ENCODE peak calls at places on chromosomes 5 and 9, in four cellular contexts. S, G, A and U are unnamed samples. For H3K36me3 and H3K4me1, the result is how much of the 10 kb centered on the place peaks cover.

GRCh38 chr5:152113401-152113800 is 188.8 kb upstream of the GLRA1 start:
- DNase-seq in S (no peak), G (no peak), A (no peak), U (no peak)

GRCh38 chr5:78813286-78813685 is 164.7 kb upstream of the LHFPL2 start:
- DNase-seq in S (no peak), G (no peak), A (no peak), U (no peak)

GRCh38 chr5:76273491-76273890 is 129.6 kb upstream of the IQGAP2 start:
- DNase-seq in S (no peak), G (no peak), A (no peak), U (no peak)

GRCh38 chr9:971901-972511 is 4.4 kb upstream of the DMRT3 start:
- DNase-seq in S (no peak), G (peak), A (peak), U (no peak)

GRCh38 chr5:31324832-31325231 is 131.3 kb downstream of the CDH6 start:
- DNase-seq in S (no peak), G (no peak), A (no peak), U (no peak)

GRCh38 chr9:81584099-81584498 is 105.2 kb downstream of the TLE1 start:
- DNase-seq in S (no peak), G (no peak), A (no peak), U (no peak)

GRCh38 chr5:62649476-62650113 is 71.0 kb downstream of the LRRC70 start:
- DNase-seq in S (no peak), G (no peak), A (no peak), U (no peak)

GRCh38 chr5:36373527-36374086 is 71.9 kb upstream of the RANBP3L start:
- DNase-seq in S (peak), G (peak), A (no peak), U (peak)

GRCh38 chr9:134188421-134189166 is 24.2 kb upstream of the RNU6ATAC start:
- DNase-seq in S (peak), G (peak), A (no peak), U (peak)

GRCh38 chr9:119811030-119811429 is 441.8 kb upstream of the BRINP1 start:
- DNase-seq in S (no peak), G (no peak), A (no peak), U (no peak)

GRCh38 chr9:121727295-121728028 is 76.0 kb downstream of the DAB2IP start:
- DNase-seq in S (no peak), G (no peak), A (no peak), U (peak)

GRCh38 chr9:129640086-129640870 is 1.7 kb downstream of the ASB6 start:
- DNase-seq in S (no peak), G (no peak), A (no peak), U (no peak)

GRCh38 chr9:123380852-123381705 is 25.1 kb downstream of the CRB2 start:
- DNase-seq in S (no peak), G (no peak), A (no peak), U (no peak)

GRCh38 chr5:7422262-7422661 is 26.3 kb downstream of the ADCY2 start:
- DNase-seq in S (no peak), G (no peak), A (no peak), U (no peak)

GRCh38 chr5:168047043-168047668 is 244.3 kb upstream of the WWC1 start:
- DNase-seq in S (no peak), G (no peak), A (peak), U (peak)

GRCh38 chr5:61790678-61791077 is 458.6 kb downstream of the ZSWIM6 start:
- DNase-seq in S (no peak), G (no peak), A (no peak), U (no peak)

GRCh38 chr5:56481147-56481997 is 248.2 kb upstream of the ANKRD55 start:
- DNase-seq in S (peak), G (no peak), A (no peak), U (peak)

GRCh38 chr5:23223846-23224245 is 283.6 kb upstream of the PRDM9 start:
- DNase-seq in S (no peak), G (no peak), A (no peak), U (no peak)

GRCh38 chr9:115593587-115594091 is 475.7 kb upstream of the TNC start:
- DNase-seq in S (no peak), G (no peak), A (peak), U (no peak)

GRCh38 chr9:115328228-115328627 is 210.3 kb upstream of the TNC start:
- DNase-seq in S (no peak), G (no peak), A (peak), U (peak)

GRCh38 chr9:114098660-114099522 is at the start of gene KIF12:
- DNase-seq in S (peak), G (peak), A (peak), U (no peak)

GRCh38 chr5:65329266-65329665 is 152.5 kb downstream of the ADAMTS6 start:
- DNase-seq in S (no peak), G (no peak), A (no peak), U (no peak)

GRCh38 chr5:94471496-94471895 is 146.9 kb downstream of the KIAA0825 start:
- DNase-seq in S (no peak), G (no peak), A (no peak), U (no peak)

GRCh38 chr5:172919525-172920446 is 39.4 kb upstream of the RPL26L1 start:
- DNase-seq in S (no peak), G (no peak), A (no peak), U (peak)

GRCh38 chr9:83707518-83707767 is 315 bp downstream of the UBQLN1 start:
- DNase-seq in S (no peak), G (peak), A (no peak), U (no peak)

GRCh38 chr5:167049043-167049663 is 1242.3 kb upstream of the WWC1 start:
- DNase-seq in S (no peak), G (no peak), A (peak), U (no peak)

GRCh38 chr5:139422307-139422893 is 16.9 kb downstream of the DNAJC18 start:
- DNase-seq in S (no peak), G (peak), A (peak), U (no peak)

GRCh38 chr9:21965401-21965951 is 28.7 kb downstream of the CDKN2A start:
- DNase-seq in S (peak), G (peak), A (peak), U (peak)

GRCh38 chr5:419970-420369 is 23.0 kb upstream of the EXOC3 start:
- DNase-seq in S (peak), G (no peak), A (no peak), U (peak)

GRCh38 chr5:56625577-56625976 is 189.8 kb upstream of the MAP3K1 start:
- DNase-seq in S (no peak), G (no peak), A (no peak), U (no peak)

GRCh38 chr9:87609002-87609401 is 111.3 kb downstream of the DAPK1 start:
- DNase-seq in S (no peak), G (no peak), A (no peak), U (no peak)

GRCh38 chr9:107292811-107293554 is 9.9 kb downstream of the RAD23B start:
- DNase-seq in S (no peak), G (no peak), A (no peak), U (no peak)

DNA sequence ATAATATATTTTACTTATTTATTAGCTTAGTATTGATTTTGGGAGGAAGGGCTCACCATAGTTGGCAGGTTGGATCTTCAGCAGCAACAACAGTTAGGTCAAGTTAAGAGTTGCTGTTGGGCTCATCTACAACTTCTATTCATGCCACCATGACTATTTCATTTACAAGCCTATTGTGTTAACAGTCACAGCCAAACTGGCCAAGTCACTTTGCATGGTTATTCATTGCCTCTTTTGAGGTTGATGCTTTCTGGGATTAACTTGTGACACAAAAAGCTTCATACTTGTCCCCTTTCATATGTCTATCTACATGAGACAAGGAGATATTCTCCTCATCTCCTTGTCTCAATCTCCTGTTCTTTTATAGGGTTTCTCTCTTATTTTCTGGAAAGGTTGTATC is 98.3 kb downstream of the WDR70 start:
- DNase-seq in S (no peak), G (no peak), A (no peak), U (no peak)
- H3K36me3 ChIP-seq in S (under half), G (under half), A (under half), U (under half)

DNA sequence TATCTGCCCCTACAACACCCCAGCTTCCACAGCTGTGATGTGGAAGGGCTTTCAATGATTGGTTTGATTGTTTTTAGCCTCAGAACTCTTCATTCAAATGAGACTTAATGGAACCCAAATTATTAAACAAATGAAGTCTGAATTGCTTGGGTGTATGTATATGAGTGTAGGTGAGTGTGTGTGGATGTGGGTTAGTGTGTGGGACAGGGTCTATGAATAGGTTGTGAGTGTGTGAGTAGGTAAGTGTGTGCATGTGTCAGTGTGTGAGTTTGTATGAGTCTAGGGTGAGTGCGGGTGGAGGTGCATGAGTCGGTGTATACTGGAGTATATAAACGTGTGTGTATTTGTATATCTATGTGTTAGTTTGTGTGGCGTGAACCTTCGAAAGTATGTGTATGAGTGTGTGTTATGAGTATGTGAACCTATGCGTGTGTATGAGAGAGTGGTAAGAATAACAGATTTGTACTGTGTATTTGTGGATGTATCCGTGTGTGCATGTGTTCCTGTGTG is 26.9 kb downstream of the COL15A1 start:
- DNase-seq in S (no peak), G (no peak), A (no peak), U (no peak)
- H3K4me1 ChIP-seq in S (under half), G (under half), A (under half), U (under half)

GRCh38 chr9:93661591-93661990 is 85.2 kb downstream of the PHF2 start:
- DNase-seq in S (no peak), G (no peak), A (no peak), U (no peak)
- H3K36me3 ChIP-seq in S (under half), G (half or more), A (under half), U (half or more)

DNA sequence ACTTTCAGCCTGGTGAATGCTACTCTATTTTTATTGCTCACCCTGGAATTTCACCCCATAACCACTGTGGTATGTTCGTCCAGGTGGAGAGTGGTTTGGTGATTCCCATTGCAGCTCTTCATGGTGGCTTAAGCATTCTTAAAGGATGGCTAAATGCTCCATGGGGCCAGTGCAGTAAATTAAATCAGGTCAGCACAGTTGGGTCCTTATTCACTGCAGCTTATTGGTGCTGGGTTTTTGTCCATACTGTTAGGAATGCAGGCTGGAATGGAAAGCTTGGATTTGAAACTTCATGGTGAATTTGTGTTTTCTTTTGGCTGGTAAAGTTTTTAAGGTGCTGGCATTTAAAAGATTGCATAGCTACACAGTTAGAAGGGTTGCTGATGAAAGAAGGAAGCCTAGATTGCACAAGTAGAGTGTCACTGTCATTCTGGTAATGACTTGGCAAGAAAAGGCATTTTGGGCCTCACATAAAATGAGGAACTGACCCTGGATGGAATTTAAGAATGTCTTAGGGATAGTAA is 39.4 kb downstream of the TLE4 start:
- DNase-seq in S (no peak), G (no peak), A (no peak), U (no peak)
- H3K4me1 ChIP-seq in S (under half), G (under half), A (under half), U (half or more)

GRCh38 chr9:126521551-126521950 is 92.2 kb upstream of the LMX1B start:
- DNase-seq in S (no peak), G (no peak), A (no peak), U (no peak)

GRCh38 chr9:126521976-126522590 is 91.6 kb upstream of the LMX1B start:
- DNase-seq in S (no peak), G (no peak), A (no peak), U (peak)

GRCh38 chr9:126521089-126521488 is 92.6 kb upstream of the LMX1B start:
- DNase-seq in S (no peak), G (no peak), A (peak), U (peak)

GRCh38 chr9:126519660-126520425 is 93.9 kb upstream of the LMX1B start:
- DNase-seq in S (no peak), G (no peak), A (no peak), U (peak)

GRCh38 chr9:126520453-126520852 is 93.3 kb upstream of the LMX1B start:
- DNase-seq in S (no peak), G (no peak), A (no peak), U (no peak)
- H3K36me3 ChIP-seq in S (under half), G (under half), A (under half), U (under half)

DNA sequence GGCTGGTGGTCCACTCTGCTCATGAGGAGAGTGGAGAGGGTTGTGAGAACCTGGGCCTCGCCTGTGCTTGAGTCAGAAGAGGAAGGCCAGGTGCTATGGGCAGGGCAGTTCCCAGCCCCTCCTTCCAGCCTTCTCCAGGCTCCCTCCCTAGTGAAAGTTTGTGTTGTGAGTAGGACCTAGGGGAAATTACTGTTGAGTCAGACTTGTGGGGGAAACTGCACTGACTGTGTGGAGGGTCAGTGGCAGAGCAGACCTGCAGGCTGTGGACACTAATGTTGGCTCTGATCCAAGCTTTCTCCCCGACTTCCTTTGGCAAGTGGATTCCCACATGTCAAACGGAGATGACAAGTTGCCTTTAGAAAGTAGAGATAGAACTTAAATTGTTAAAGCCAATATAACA is 102.6 kb downstream of the ARHGAP26 start:
- DNase-seq in S (no peak), G (no peak), A (peak), U (no peak)
- H3K4me1 ChIP-seq in S (under half), G (half or more), A (under half), U (under half)

DNA sequence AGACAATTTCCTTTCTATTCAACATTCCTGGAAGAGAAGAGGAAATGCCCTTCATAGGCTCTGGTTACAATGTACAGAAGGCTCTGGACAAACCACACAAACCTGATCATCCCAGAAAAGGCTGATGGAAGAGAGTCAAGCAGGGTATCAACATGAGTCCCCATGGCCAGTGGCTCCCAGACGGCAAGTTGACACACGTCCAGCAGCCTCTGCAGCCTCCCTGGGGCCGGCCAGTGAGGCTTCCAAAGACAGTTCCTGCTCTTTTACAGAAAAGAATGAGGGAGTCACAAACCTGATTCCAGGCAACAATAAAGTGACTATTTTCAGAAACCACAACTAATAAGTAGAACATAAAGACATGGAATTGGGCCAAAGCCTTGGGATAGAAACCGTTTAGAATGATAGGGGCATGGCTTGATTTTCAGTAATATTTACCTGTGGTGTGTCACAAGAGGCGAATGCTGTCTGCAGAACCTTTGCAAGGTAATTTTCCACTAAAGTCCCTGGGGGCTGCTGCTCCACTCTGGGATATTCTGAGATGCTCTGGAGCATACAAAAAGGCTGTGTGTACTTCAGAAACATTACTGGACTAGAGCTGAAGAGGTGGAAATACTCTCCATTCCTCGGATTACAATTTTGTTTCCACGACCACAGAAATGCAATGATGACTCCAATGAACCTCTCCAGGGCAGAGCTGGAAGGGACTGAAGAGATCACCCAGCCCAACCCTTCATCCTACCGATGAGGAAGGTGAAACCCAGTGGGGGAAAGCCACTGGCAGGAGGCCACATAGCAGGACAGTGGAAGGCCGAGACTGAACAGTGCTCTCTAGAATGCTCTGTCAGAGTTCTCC is 10.4 kb downstream of the MED27 start:
- DNase-seq in S (no peak), G (no peak), A (no peak), U (no peak)
- H3K36me3 ChIP-seq in S (under half), G (half or more), A (under half), U (under half)